ENCODE peak calls at places on chromosome 7, in four cellular contexts. D, N, G and M are unnamed samples.

GRCh38 chr7:41053830-41054229 is 649.1 kb downstream of the INHBA start:
- DNase-seq in G (no peak), D (peak), N (no peak), M (no peak)

GRCh38 chr7:27793780-27794179 is 53.8 kb downstream of the TAX1BP1 start:
- DNase-seq in N (no peak), G (no peak), D (peak), M (no peak)

GRCh38 chr7:125670926-125671572 is 741.4 kb upstream of the POT1 start:
- DNase-seq in D (no peak), G (no peak), N (peak), M (peak)

GRCh38 chr7:77395543-77395942 is 20.6 kb downstream of the GSAP start:
- DNase-seq in G (no peak), D (no peak), N (no peak), M (no peak)

GRCh38 chr7:42426163-42426562 is 189.2 kb upstream of the GLI3 start:
- DNase-seq in G (no peak), D (peak), N (no peak), M (no peak)

GRCh38 chr7:94975316-94975715 is 67.9 kb downstream of the PPP1R9A start:
- DNase-seq in D (peak), N (no peak), G (no peak), M (no peak)

GRCh38 chr7:13894956-13895355 is 94.5 kb downstream of the ETV1 start:
- DNase-seq in N (no peak), D (no peak), G (no peak), M (no peak)

GRCh38 chr7:142440219-142441073 is 182.6 kb upstream of the PRSS58 start:
- DNase-seq in D (peak), G (no peak), N (peak), M (no peak)

GRCh38 chr7:30835396-30835915 is 64.2 kb downstream of the MINDY4 start:
- DNase-seq in N (no peak), G (no peak), D (no peak), M (no peak)

GRCh38 chr7:81693080-81693479 is 76.8 kb downstream of the HGF start:
- DNase-seq in D (no peak), G (no peak), N (no peak), M (no peak)

GRCh38 chr7:589781-590575 is 70.3 kb upstream of the PDGFA start:
- DNase-seq in G (no peak), N (no peak), D (no peak), M (no peak)

GRCh38 chr7:47091141-47091540 is 490.8 kb downstream of the TNS3 start:
- DNase-seq in N (no peak), D (peak), G (no peak), M (no peak)

GRCh38 chr7:64528770-64529169 is 34.1 kb downstream of the ZNF680 start:
- DNase-seq in N (no peak), G (no peak), D (no peak), M (no peak)

GRCh38 chr7:87779806-87780205 is 96.4 kb downstream of the SLC25A40 start:
- DNase-seq in N (no peak), D (no peak), G (no peak), M (no peak)

GRCh38 chr7:43879477-43879876 is 10.2 kb upstream of the MRPS24 start:
- DNase-seq in D (peak), N (no peak), G (no peak), M (no peak)

GRCh38 chr7:47336178-47337020 is 245.5 kb downstream of the TNS3 start:
- DNase-seq in G (peak), N (no peak), D (peak), M (peak)

GRCh38 chr7:95433129-95433528 is 1.7 kb downstream of the PON2 start:
- DNase-seq in D (no peak), N (no peak), G (no peak), M (no peak)

GRCh38 chr7:133253522-133253882 is 624 bp downstream of the EXOC4 start:
- DNase-seq in D (no peak), G (no peak), N (no peak), M (peak)

GRCh38 chr7:156219307-156220077 is 407.2 kb upstream of the SHH start:
- DNase-seq in G (no peak), N (no peak), D (no peak), M (no peak)

GRCh38 chr7:13241416-13241815 is 554.0 kb downstream of the ARL4A start:
- DNase-seq in G (no peak), N (no peak), D (no peak), M (no peak)

GRCh38 chr7:83947260-83947659 is 247.3 kb downstream of the SEMA3A start:
- DNase-seq in N (peak), G (no peak), D (peak), M (peak)

GRCh38 chr7:129169171-129169643 is 19.2 kb upstream of the SMO start:
- DNase-seq in D (peak), G (no peak), N (no peak), M (no peak)

GRCh38 chr7:77866791-77867190 is 68.2 kb downstream of the PHTF2 start:
- DNase-seq in D (peak), G (no peak), N (no peak), M (no peak)

GRCh38 chr7:40717242-40717641 is 582.4 kb downstream of the SUGCT start:
- DNase-seq in D (peak), N (peak), G (peak), M (no peak)

GRCh38 chr7:73626814-73627213 is 2.5 kb upstream of the MLXIPL start:
- DNase-seq in D (no peak), N (no peak), G (no peak), M (no peak)

GRCh38 chr7:156121956-156122355 is 309.7 kb upstream of the SHH start:
- DNase-seq in N (no peak), D (no peak), G (no peak), M (no peak)

GRCh38 chr7:20219446-20220292 is 2.5 kb upstream of the MACC1 start:
- DNase-seq in D (peak), N (no peak), G (no peak), M (peak)

GRCh38 chr7:105205592-105206211 is 183.0 kb downstream of the SRPK2 start:
- DNase-seq in N (no peak), D (no peak), G (no peak), M (no peak)

GRCh38 chr7:19561121-19561805 is 147.6 kb downstream of the POLR1F start:
- DNase-seq in D (no peak), G (no peak), N (no peak), M (no peak)

GRCh38 chr7:69577221-69577620 is 21.1 kb upstream of the AUTS2 start:
- DNase-seq in G (no peak), D (no peak), N (no peak), M (peak)

GRCh38 chr7:9958461-9958860 is 1015.2 kb upstream of the PHF14 start:
- DNase-seq in G (no peak), D (no peak), N (no peak), M (no peak)

GRCh38 chr7:47193003-47193402 is 388.9 kb downstream of the TNS3 start:
- DNase-seq in N (no peak), D (no peak), G (no peak), M (no peak)

GRCh38 chr7:128847721-128848211 is 14.9 kb upstream of the ATP6V1F start:
- DNase-seq in N (no peak), D (no peak), G (no peak), M (no peak)

GRCh38 chr7:148356303-148356702 is 234.3 kb upstream of the C7orf33 start:
- DNase-seq in N (no peak), D (no peak), G (no peak), M (peak)

GRCh38 chr7:102198557-102198956 is 88.1 kb upstream of the SH2B2 start:
- DNase-seq in N (no peak), D (no peak), G (no peak), M (no peak)

GRCh38 chr7:2785071-2785500 is 59.0 kb downstream of the GNA12 start:
- DNase-seq in D (peak), N (no peak), G (no peak), M (no peak)

GRCh38 chr7:45185028-45185863 is 27.7 kb downstream of the RAMP3 start:
- DNase-seq in G (no peak), D (no peak), N (no peak), M (no peak)

GRCh38 chr7:157558516-157558874 is 221.7 kb downstream of the DNAJB6 start:
- DNase-seq in N (no peak), D (no peak), G (no peak), M (no peak)